ENCODE peak calls at places on chromosomes 16 and 17, in ten cellular contexts. R is HS-27A; Z is HEK293T; C is right atrium auricular region; A is stimulated activated CD4-positive, alpha-beta T cell treated with anti-CD3 and anti-CD28 coated beads, Interleukin-4, amount 100 ng/mL, for 1 hour; N is RWPE1; L is activated B cell treated with CpG ODN at 0.5 μM for 24 hours; O is H7; U is progenitor cell of endocrine pancreas; D is colonic mucosa. V is an unnamed sample.

GRCh38 chr16:57778658-57779057 is 23.6 kb downstream of the KIFC3 start:
- DNase-seq in R (no peak), Z (no peak), C (no peak), A (no peak), N (no peak), L (no peak), O (no peak), U (no peak), D (no peak), V (no peak)

GRCh38 chr16:1351215-1351581 is 480 bp downstream of the TSR3 start:
- DNase-seq in R (no peak), Z (no peak), C (no peak), A (no peak), N (no peak), L (no peak), O (no peak), U (no peak), D (no peak), V (no peak)

GRCh38 chr16:138049-138417 is 440 bp downstream of the NPRL3 start:
- DNase-seq in R (no peak), Z (no peak), C (no peak), A (peak), N (peak), L (peak), O (peak), U (peak), D (no peak), V (no peak)

GRCh38 chr17:64160378-64160777 is 30.4 kb upstream of the ERN1 start:
- DNase-seq in R (no peak), Z (no peak), C (no peak), A (no peak), N (no peak), L (no peak), O (no peak), U (no peak), D (no peak), V (no peak)

GRCh38 chr16:86975445-86975844 is 341.7 kb downstream of the C16orf95 start:
- DNase-seq in R (peak), Z (peak), C (no peak), A (no peak), N (peak), L (no peak), O (peak), U (no peak), D (no peak), V (no peak)

GRCh38 chr17:9916108-9916507 is 11.0 kb upstream of the RCVRN start:
- DNase-seq in R (no peak), Z (no peak), C (no peak), A (no peak), N (no peak), L (no peak), O (no peak), U (no peak), D (no peak), V (no peak)

GRCh38 chr17:73683788-73684582 is 39.7 kb upstream of the SDK2 start:
- DNase-seq in R (no peak), Z (no peak), C (no peak), A (no peak), N (no peak), L (no peak), O (no peak), U (no peak), D (no peak), V (peak)

GRCh38 chr16:2236362-2237075 is at the start of gene DNASE1L2:
- DNase-seq in R (no peak), Z (no peak), C (no peak), A (no peak), N (peak), L (no peak), O (peak), U (no peak), D (peak), V (no peak)

GRCh38 chr17:80026359-80027042 is 9.2 kb downstream of the TBC1D16 start:
- DNase-seq in R (no peak), Z (no peak), C (no peak), A (no peak), N (no peak), L (no peak), O (no peak), U (no peak), D (peak), V (peak)

GRCh38 chr16:86680137-86680536 is 101.8 kb downstream of the FOXL1 start:
- DNase-seq in R (peak), Z (no peak), C (peak), A (no peak), N (no peak), L (no peak), O (no peak), U (no peak), D (no peak), V (no peak)

GRCh38 chr17:80045703-80046102 is 9.3 kb downstream of the CCDC40 start:
- DNase-seq in R (no peak), Z (no peak), C (no peak), A (no peak), N (no peak), L (no peak), O (no peak), U (no peak), D (no peak), V (peak)

GRCh38 chr16:27470567-27471431 is 68.8 kb downstream of the IL21R start:
- DNase-seq in R (no peak), Z (no peak), C (peak), A (no peak), N (no peak), L (no peak), O (no peak), U (no peak), D (no peak), V (no peak)

GRCh38 chr17:78896091-78896833 is 6.7 kb downstream of the CEP295NL start:
- DNase-seq in R (no peak), Z (no peak), C (no peak), A (no peak), N (no peak), L (no peak), O (no peak), U (no peak), D (no peak), V (no peak)

GRCh38 chr17:7613769-7614421 is 802 bp downstream of the FXR2 start:
- DNase-seq in R (no peak), Z (no peak), C (no peak), A (no peak), N (peak), L (no peak), O (no peak), U (no peak), D (no peak), V (no peak)

GRCh38 chr17:72432143-72432604 is 311.4 kb downstream of the SOX9 start:
- DNase-seq in R (no peak), Z (peak), C (no peak), A (no peak), N (no peak), L (no peak), O (no peak), U (no peak), D (peak), V (no peak)

GRCh38 chr16:1181715-1182671 is 29.1 kb downstream of the CACNA1H start:
- DNase-seq in R (peak), Z (no peak), C (peak), A (no peak), N (peak), L (no peak), O (peak), U (peak), D (peak), V (no peak)

GRCh38 chr16:50311891-50312501 is 45.6 kb downstream of the ADCY7 start:
- DNase-seq in R (no peak), Z (no peak), C (peak), A (no peak), N (no peak), L (no peak), O (peak), U (no peak), D (no peak), V (no peak)

GRCh38 chr17:45648642-45649041 is 135.5 kb upstream of the CRHR1 start:
- DNase-seq in R (no peak), Z (peak), C (no peak), A (no peak), N (no peak), L (no peak), O (peak), U (no peak), D (no peak), V (no peak)

GRCh38 chr16:28914325-28914724 is 10.7 kb downstream of the RABEP2 start:
- DNase-seq in R (no peak), Z (no peak), C (no peak), A (no peak), N (no peak), L (no peak), O (peak), U (no peak), D (no peak), V (no peak)

GRCh38 chr17:68763551-68763950 is 162.4 kb upstream of the FAM20A start:
- DNase-seq in R (no peak), Z (no peak), C (no peak), A (no peak), N (peak), L (no peak), O (no peak), U (no peak), D (no peak), V (no peak)

GRCh38 chr17:50693041-50693682 is 14.6 kb downstream of the ANKRD40 start:
- DNase-seq in R (no peak), Z (no peak), C (no peak), A (no peak), N (no peak), L (no peak), O (no peak), U (no peak), D (no peak), V (no peak)

GRCh38 chr17:2689411-2690164 is 22.0 kb downstream of the CLUH start:
- DNase-seq in R (no peak), Z (peak), C (peak), A (no peak), N (no peak), L (no peak), O (peak), U (peak), D (no peak), V (no peak)

GRCh38 chr17:81221842-81222619 is 734 bp downstream of the CEP131 start:
- DNase-seq in R (no peak), Z (no peak), C (no peak), A (no peak), N (no peak), L (no peak), O (peak), U (no peak), D (no peak), V (no peak)

GRCh38 chr17:29219378-29220047 is 27.1 kb upstream of the CRYBA1 start:
- DNase-seq in R (no peak), Z (peak), C (peak), A (peak), N (peak), L (peak), O (peak), U (peak), D (peak), V (peak)

V was measured in NCI-H774.